ENCODE peak calls at places on chromosomes 5 and 9, in six cellular contexts. Y is mammary epithelial cell, L is PC-3, E is GM12878, Z is astrocyte, J is fibroblast of lung. D is an unnamed sample.

GRCh38 chr9:21812415-21812814 is 10.0 kb downstream of the MTAP start:
- DNase-seq in J (peak), L (peak), E (no peak), Y (peak), Z (peak), D (no peak)

GRCh38 chr9:130185494-130186005 is 13.3 kb downstream of the NCS1 start:
- DNase-seq in L (no peak), Z (peak), Y (no peak), E (no peak), J (peak), D (no peak)

GRCh38 chr9:124280176-124280691 is 22.5 kb downstream of the NEK6 start:
- DNase-seq in Z (peak), E (no peak), Y (no peak), L (peak), J (peak), D (no peak)

GRCh38 chr5:115321309-115321708 is 24.9 kb upstream of the CCDC112 start:
- DNase-seq in J (peak), Y (peak), Z (peak), E (no peak), L (peak), D (no peak)

GRCh38 chr5:115398726-115399125 is 102.3 kb upstream of the CCDC112 start:
- DNase-seq in E (no peak), L (peak), J (peak), Y (peak), Z (peak), D (no peak)

GRCh38 chr9:31140316-31140715 is 1244.1 kb upstream of the ACO1 start:
- DNase-seq in Z (peak), L (peak), J (peak), Y (peak), E (no peak), D (peak)

GRCh38 chr9:4301971-4302427 is 2.1 kb upstream of the GLIS3 start:
- DNase-seq in E (no peak), Z (peak), L (peak), Y (peak), J (peak), D (no peak)

GRCh38 chr9:93968451-93969327 is 13.5 kb upstream of the BARX1 start:
- DNase-seq in J (peak), E (no peak), Z (peak), L (peak), Y (no peak), D (no peak)

GRCh38 chr9:119509291-119509905 is 140.2 kb upstream of the BRINP1 start:
- DNase-seq in L (no peak), E (no peak), Y (peak), J (no peak), Z (no peak), D (no peak)

GRCh38 chr9:90942555-90942954 is 140.9 kb downstream of the SYK start:
- DNase-seq in E (peak), J (peak), Y (peak), Z (peak), L (no peak), D (peak)

GRCh38 chr9:22049411-22049810 is 40.3 kb upstream of the CDKN2B start:
- DNase-seq in E (no peak), Y (peak), L (peak), J (peak), Z (peak), D (no peak)

GRCh38 chr5:174327317-174327864 is 281.9 kb downstream of the NSG2 start:
- DNase-seq in E (no peak), J (peak), L (peak), Z (peak), Y (peak), D (peak)

GRCh38 chr9:3446313-3446712 is 79.5 kb downstream of the RFX3 start:
- DNase-seq in E (no peak), Y (no peak), J (peak), L (no peak), Z (no peak), D (no peak)

GRCh38 chr9:18382243-18382642 is 91.7 kb upstream of the ADAMTSL1 start:
- DNase-seq in Z (peak), E (no peak), J (peak), Y (no peak), L (no peak), D (no peak)

GRCh38 chr5:156120777-156121176 is 206.2 kb upstream of the SGCD start:
- DNase-seq in Z (peak), J (peak), L (no peak), Y (no peak), E (no peak), D (no peak)

GRCh38 chr9:93949694-93950449 is 5.3 kb downstream of the BARX1 start:
- DNase-seq in Z (no peak), E (no peak), L (peak), Y (peak), J (no peak), D (no peak)

GRCh38 chr5:72079288-72079687 is 28.0 kb upstream of the MAP1B start:
- DNase-seq in J (no peak), E (no peak), L (no peak), Z (no peak), Y (no peak), D (no peak)

GRCh38 chr9:113912816-113913215 is 36.7 kb downstream of the ZNF618 start:
- DNase-seq in Z (no peak), L (no peak), J (no peak), Y (no peak), E (no peak), D (no peak)

GRCh38 chr9:79189511-79189924 is 382.2 kb upstream of the TLE4 start:
- DNase-seq in L (peak), Z (peak), Y (peak), J (peak), E (no peak), D (no peak)

GRCh38 chr5:69364414-69364813 is 4.9 kb downstream of the AK6 start:
- DNase-seq in L (peak), Z (no peak), E (no peak), J (no peak), Y (no peak), D (no peak)

GRCh38 chr9:109012876-109013677 is at the start of gene CTNNAL1:
- DNase-seq in E (no peak), L (peak), Z (peak), J (peak), Y (peak), D (peak)

GRCh38 chr9:127915801-127916664 is 808 bp downstream of the ST6GALNAC4 start:
- DNase-seq in Z (no peak), J (no peak), Y (no peak), E (no peak), L (no peak), D (peak)

GRCh38 chr9:74773886-74774479 is 113.7 kb downstream of the TRPM6 start:
- DNase-seq in Y (peak), E (peak), Z (peak), J (peak), L (peak), D (peak)

GRCh38 chr9:4549751-4550295 is 59.6 kb downstream of the SLC1A1 start:
- DNase-seq in Z (no peak), J (no peak), L (peak), Y (no peak), E (no peak), D (no peak)

DNA sequence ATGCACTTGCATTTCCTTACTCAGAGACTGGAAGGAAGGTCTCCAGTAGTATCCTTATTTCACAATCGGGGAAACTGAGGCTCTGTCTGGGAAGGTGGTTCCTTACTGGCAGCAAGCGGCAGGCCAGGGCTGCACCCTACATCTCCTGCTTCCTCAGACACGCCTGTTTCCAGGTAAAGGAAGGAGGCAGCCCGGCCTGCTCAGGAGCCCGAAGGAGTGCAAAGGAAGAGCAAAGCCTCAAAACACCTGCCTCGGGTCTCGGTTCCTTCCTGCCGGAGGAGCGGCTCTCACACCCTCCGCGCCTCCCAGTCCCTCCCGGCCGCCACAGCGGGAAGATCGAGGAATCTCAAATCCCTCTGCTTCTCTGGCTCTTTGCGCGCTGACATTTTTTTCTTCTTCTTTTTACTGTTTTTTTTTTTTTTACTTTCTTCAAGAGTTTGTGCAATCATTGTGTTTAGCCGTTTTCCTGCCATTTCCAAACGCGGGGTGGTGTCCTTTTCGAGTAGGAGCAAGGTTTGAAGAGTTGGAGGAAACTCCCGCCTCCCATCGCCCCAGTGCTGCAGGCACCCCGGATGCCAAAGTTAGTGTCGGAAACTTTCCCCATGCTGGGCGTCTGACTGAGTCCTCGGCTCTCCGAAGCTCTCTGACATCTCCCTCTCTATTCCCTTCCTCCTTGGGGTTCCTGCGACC is 1.0 kb downstream of the GGTA1 start:
- DNase-seq in L (peak), Z (no peak), E (no peak), J (peak), Y (peak), D (no peak)
- TF ChIP-seq EZH2 in L (no peak), Z (no peak), E (no peak), J (no peak), Y (no peak), D (no peak)

GRCh38 chr5:32760091-32760509 is 49.0 kb downstream of the NPR3 start:
- DNase-seq in J (peak), E (no peak), Z (peak), L (peak), Y (no peak), D (peak)
- H3K4me3 ChIP-seq in J (no peak), E (no peak), Z (peak), L (peak), Y (no peak), D (peak)

GRCh38 chr9:77648458-77649108 is 461 bp upstream of the GNA14 start:
- DNase-seq in J (peak), L (peak), Y (peak), E (no peak), Z (peak), D (no peak)
- TF ChIP-seq EZH2 in J (no peak), L (no peak), Y (no peak), E (no peak), Z (no peak), D (no peak)

DNA sequence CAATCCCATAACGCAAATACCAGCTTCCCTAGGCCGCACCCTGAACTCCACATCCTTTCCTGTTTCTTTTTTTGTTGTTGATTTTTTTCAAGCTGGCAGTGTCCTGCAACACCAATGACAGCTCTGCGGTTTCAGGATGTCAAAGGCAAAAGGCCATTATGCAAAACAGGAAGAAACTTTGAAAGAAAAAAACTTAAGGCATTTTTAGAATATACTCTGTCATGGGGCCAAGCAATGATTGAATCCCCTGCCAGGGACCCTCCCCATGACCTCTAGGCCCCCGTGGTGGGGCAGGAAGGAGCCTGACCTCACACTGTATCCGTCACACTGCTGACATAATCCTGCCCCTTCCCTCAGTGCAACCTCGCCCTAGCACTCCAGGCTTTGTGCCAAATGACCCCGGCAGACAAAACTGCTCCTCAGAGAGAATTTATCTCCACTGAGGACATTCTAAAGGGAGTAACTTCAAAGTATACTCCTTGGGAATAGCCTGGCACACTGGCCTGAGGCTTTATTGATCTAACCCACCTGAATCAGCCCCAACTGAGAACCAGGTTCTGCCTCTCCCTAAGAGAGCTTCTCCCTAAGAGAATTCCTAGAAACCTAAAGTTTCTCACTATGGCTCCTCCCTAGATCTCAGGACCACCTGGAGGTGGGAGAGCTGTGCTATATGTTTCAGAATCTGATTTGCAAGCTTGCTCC is 7.9 kb downstream of the B4GALT1 start:
- DNase-seq in E (no peak), Y (peak), L (peak), J (no peak), Z (no peak), D (peak)
- H3K4me3 ChIP-seq in E (peak), Y (no peak), L (peak), J (peak), Z (peak), D (peak)

D was measured in MM.1S.